ENCODE peak calls at places on chromosomes 7 and 10, in nine cellular contexts. One of them, this sample, is unnamed.

GRCh38 chr10:102400598-102401321 is 5.3 kb downstream of the NFKB2 start:
- DNase-seq in posterior cingulate gyrus: no peak
- DNase-seq in RCC 7860: no peak
- DNase-seq in HCT116: no peak
- DNase-seq in hippocampal formation: no peak
- DNase-seq in NCI-H446 treated with DMSO at 0.1 percent for 48 hours: no peak
- DNase-seq in EH: no peak
- DNase-seq in nephron progenitor cell: no peak
- DNase-seq in endothelial cell: no peak
- DNase-seq in this sample: no peak

GRCh38 chr10:88933584-88933983 is 19.0 kb downstream of the ACTA2 start:
- DNase-seq in posterior cingulate gyrus: no peak
- DNase-seq in RCC 7860: no peak
- DNase-seq in HCT116: no peak
- DNase-seq in hippocampal formation: no peak
- DNase-seq in NCI-H446 treated with DMSO at 0.1 percent for 48 hours: no peak
- DNase-seq in EH: peak
- DNase-seq in nephron progenitor cell: no peak
- DNase-seq in endothelial cell: no peak
- DNase-seq in this sample: no peak

GRCh38 chr7:136868496-136869005 is at the start of gene CHRM2:
- DNase-seq in posterior cingulate gyrus: peak
- DNase-seq in RCC 7860: no peak
- DNase-seq in HCT116: no peak
- DNase-seq in hippocampal formation: no peak
- DNase-seq in NCI-H446 treated with DMSO at 0.1 percent for 48 hours: no peak
- DNase-seq in EH: peak
- DNase-seq in nephron progenitor cell: peak
- DNase-seq in endothelial cell: peak
- DNase-seq in this sample: no peak

GRCh38 chr10:104020020-104020419 is 53.1 kb downstream of the SLK start:
- DNase-seq in posterior cingulate gyrus: no peak
- DNase-seq in RCC 7860: no peak
- DNase-seq in HCT116: no peak
- DNase-seq in hippocampal formation: no peak
- DNase-seq in NCI-H446 treated with DMSO at 0.1 percent for 48 hours: no peak
- DNase-seq in EH: peak
- DNase-seq in nephron progenitor cell: no peak
- DNase-seq in endothelial cell: no peak
- DNase-seq in this sample: no peak

GRCh38 chr10:100872034-100872791 is 40.5 kb upstream of the SLF2 start:
- DNase-seq in posterior cingulate gyrus: no peak
- DNase-seq in RCC 7860: peak
- DNase-seq in HCT116: peak
- DNase-seq in hippocampal formation: no peak
- DNase-seq in NCI-H446 treated with DMSO at 0.1 percent for 48 hours: no peak
- DNase-seq in EH: peak
- DNase-seq in nephron progenitor cell: peak
- DNase-seq in endothelial cell: peak
- DNase-seq in this sample: peak

GRCh38 chr7:105916603-105917002 is 40.2 kb upstream of the ATXN7L1 start:
- DNase-seq in posterior cingulate gyrus: no peak
- DNase-seq in RCC 7860: no peak
- DNase-seq in HCT116: no peak
- DNase-seq in hippocampal formation: no peak
- DNase-seq in NCI-H446 treated with DMSO at 0.1 percent for 48 hours: no peak
- DNase-seq in EH: peak
- DNase-seq in nephron progenitor cell: no peak
- DNase-seq in endothelial cell: no peak
- DNase-seq in this sample: no peak

GRCh38 chr10:15571570-15571969 is 148.2 kb downstream of the ITGA8 start:
- DNase-seq in posterior cingulate gyrus: no peak
- DNase-seq in RCC 7860: no peak
- DNase-seq in HCT116: no peak
- DNase-seq in hippocampal formation: no peak
- DNase-seq in NCI-H446 treated with DMSO at 0.1 percent for 48 hours: no peak
- DNase-seq in EH: peak
- DNase-seq in nephron progenitor cell: no peak
- DNase-seq in endothelial cell: no peak
- DNase-seq in this sample: no peak

GRCh38 chr7:129780257-129781127 is 169.0 kb downstream of the NRF1 start:
- DNase-seq in posterior cingulate gyrus: no peak
- DNase-seq in RCC 7860: peak
- DNase-seq in HCT116: peak
- DNase-seq in hippocampal formation: no peak
- DNase-seq in NCI-H446 treated with DMSO at 0.1 percent for 48 hours: peak
- DNase-seq in EH: no peak
- DNase-seq in nephron progenitor cell: peak
- DNase-seq in endothelial cell: no peak
- DNase-seq in this sample: peak

GRCh38 chr7:130270947-130271790 is 4.5 kb downstream of the CPA2 start:
- DNase-seq in posterior cingulate gyrus: no peak
- DNase-seq in RCC 7860: no peak
- DNase-seq in HCT116: no peak
- DNase-seq in hippocampal formation: no peak
- DNase-seq in NCI-H446 treated with DMSO at 0.1 percent for 48 hours: no peak
- DNase-seq in EH: no peak
- DNase-seq in nephron progenitor cell: no peak
- DNase-seq in endothelial cell: no peak
- DNase-seq in this sample: no peak

GRCh38 chr10:36269222-36269621 is 627.1 kb upstream of the FZD8 start:
- DNase-seq in posterior cingulate gyrus: no peak
- DNase-seq in RCC 7860: no peak
- DNase-seq in HCT116: no peak
- DNase-seq in hippocampal formation: no peak
- DNase-seq in NCI-H446 treated with DMSO at 0.1 percent for 48 hours: no peak
- DNase-seq in EH: no peak
- DNase-seq in nephron progenitor cell: no peak
- DNase-seq in endothelial cell: no peak
- DNase-seq in this sample: no peak

GRCh38 chr7:41188163-41189130 is 514.4 kb downstream of the INHBA start:
- DNase-seq in posterior cingulate gyrus: no peak
- DNase-seq in RCC 7860: peak
- DNase-seq in HCT116: no peak
- DNase-seq in hippocampal formation: no peak
- DNase-seq in NCI-H446 treated with DMSO at 0.1 percent for 48 hours: no peak
- DNase-seq in EH: peak
- DNase-seq in nephron progenitor cell: no peak
- DNase-seq in endothelial cell: no peak
- DNase-seq in this sample: no peak

GRCh38 chr10:88999629-89000028 is 9.0 kb downstream of the FAS start:
- DNase-seq in posterior cingulate gyrus: no peak
- DNase-seq in RCC 7860: no peak
- DNase-seq in HCT116: no peak
- DNase-seq in hippocampal formation: no peak
- DNase-seq in NCI-H446 treated with DMSO at 0.1 percent for 48 hours: no peak
- DNase-seq in EH: peak
- DNase-seq in nephron progenitor cell: no peak
- DNase-seq in endothelial cell: no peak
- DNase-seq in this sample: no peak

GRCh38 chr7:143494622-143495021 is 16.9 kb downstream of the TAS2R41 start:
- DNase-seq in posterior cingulate gyrus: no peak
- DNase-seq in RCC 7860: no peak
- DNase-seq in HCT116: no peak
- DNase-seq in hippocampal formation: no peak
- DNase-seq in NCI-H446 treated with DMSO at 0.1 percent for 48 hours: no peak
- DNase-seq in EH: peak
- DNase-seq in nephron progenitor cell: no peak
- DNase-seq in endothelial cell: no peak
- DNase-seq in this sample: no peak

GRCh38 chr7:101590663-101591435 is 38.2 kb downstream of the MYL10 start:
- DNase-seq in posterior cingulate gyrus: no peak
- DNase-seq in RCC 7860: no peak
- DNase-seq in HCT116: no peak
- DNase-seq in hippocampal formation: no peak
- DNase-seq in NCI-H446 treated with DMSO at 0.1 percent for 48 hours: no peak
- DNase-seq in EH: no peak
- DNase-seq in nephron progenitor cell: no peak
- DNase-seq in endothelial cell: no peak
- DNase-seq in this sample: no peak

GRCh38 chr7:101395376-101395775 is 32.7 kb downstream of the COL26A1 start:
- DNase-seq in posterior cingulate gyrus: no peak
- DNase-seq in RCC 7860: no peak
- DNase-seq in HCT116: no peak
- DNase-seq in hippocampal formation: no peak
- DNase-seq in NCI-H446 treated with DMSO at 0.1 percent for 48 hours: no peak
- DNase-seq in EH: no peak
- DNase-seq in nephron progenitor cell: no peak
- DNase-seq in endothelial cell: no peak
- DNase-seq in this sample: no peak

GRCh38 chr10:52020702-52021101 is 293.4 kb upstream of the DKK1 start:
- DNase-seq in posterior cingulate gyrus: no peak
- DNase-seq in RCC 7860: no peak
- DNase-seq in HCT116: no peak
- DNase-seq in hippocampal formation: no peak
- DNase-seq in NCI-H446 treated with DMSO at 0.1 percent for 48 hours: no peak
- DNase-seq in EH: no peak
- DNase-seq in nephron progenitor cell: no peak
- DNase-seq in endothelial cell: no peak
- DNase-seq in this sample: no peak

GRCh38 chr10:60175418-60175817 is 214.3 kb downstream of the ANK3 start:
- DNase-seq in posterior cingulate gyrus: no peak
- DNase-seq in RCC 7860: no peak
- DNase-seq in HCT116: no peak
- DNase-seq in hippocampal formation: no peak
- DNase-seq in NCI-H446 treated with DMSO at 0.1 percent for 48 hours: no peak
- DNase-seq in EH: peak
- DNase-seq in nephron progenitor cell: no peak
- DNase-seq in endothelial cell: peak
- DNase-seq in this sample: no peak

GRCh38 chr10:48470115-48470892 is 134.6 kb downstream of the ARHGAP22 start:
- DNase-seq in posterior cingulate gyrus: no peak
- DNase-seq in RCC 7860: no peak
- DNase-seq in HCT116: no peak
- DNase-seq in hippocampal formation: no peak
- DNase-seq in NCI-H446 treated with DMSO at 0.1 percent for 48 hours: no peak
- DNase-seq in EH: peak
- DNase-seq in nephron progenitor cell: peak
- DNase-seq in endothelial cell: no peak
- DNase-seq in this sample: no peak

GRCh38 chr7:27745064-27745583 is 5.2 kb downstream of the TAX1BP1 start:
- DNase-seq in posterior cingulate gyrus: no peak
- DNase-seq in RCC 7860: peak
- DNase-seq in HCT116: peak
- DNase-seq in hippocampal formation: no peak
- DNase-seq in NCI-H446 treated with DMSO at 0.1 percent for 48 hours: peak
- DNase-seq in EH: peak
- DNase-seq in nephron progenitor cell: peak
- DNase-seq in endothelial cell: peak
- DNase-seq in this sample: peak

GRCh38 chr10:117541405-117541908 is 1.1 kb upstream of the EMX2 start:
- DNase-seq in posterior cingulate gyrus: no peak
- DNase-seq in RCC 7860: no peak
- DNase-seq in HCT116: no peak
- DNase-seq in hippocampal formation: no peak
- DNase-seq in NCI-H446 treated with DMSO at 0.1 percent for 48 hours: peak
- DNase-seq in EH: no peak
- DNase-seq in nephron progenitor cell: peak
- DNase-seq in endothelial cell: peak
- DNase-seq in this sample: no peak

GRCh38 chr7:39313958-39314357 is 252.2 kb upstream of the YAE1 start:
- DNase-seq in posterior cingulate gyrus: no peak
- DNase-seq in RCC 7860: no peak
- DNase-seq in HCT116: no peak
- DNase-seq in hippocampal formation: no peak
- DNase-seq in NCI-H446 treated with DMSO at 0.1 percent for 48 hours: no peak
- DNase-seq in EH: no peak
- DNase-seq in nephron progenitor cell: peak
- DNase-seq in endothelial cell: no peak
- DNase-seq in this sample: no peak

GRCh38 chr10:76311752-76312699 is 880.6 kb downstream of the LRMDA start:
- DNase-seq in posterior cingulate gyrus: no peak
- DNase-seq in RCC 7860: peak
- DNase-seq in HCT116: peak
- DNase-seq in hippocampal formation: no peak
- DNase-seq in NCI-H446 treated with DMSO at 0.1 percent for 48 hours: no peak
- DNase-seq in EH: peak
- DNase-seq in nephron progenitor cell: peak
- DNase-seq in endothelial cell: peak
- DNase-seq in this sample: peak

GRCh38 chr7:40579401-40579800 is 444.6 kb downstream of the SUGCT start:
- DNase-seq in posterior cingulate gyrus: no peak
- DNase-seq in RCC 7860: no peak
- DNase-seq in HCT116: no peak
- DNase-seq in hippocampal formation: no peak
- DNase-seq in NCI-H446 treated with DMSO at 0.1 percent for 48 hours: no peak
- DNase-seq in EH: peak
- DNase-seq in nephron progenitor cell: no peak
- DNase-seq in endothelial cell: no peak
- DNase-seq in this sample: no peak

GRCh38 chr7:130650616-130651015 is 17.9 kb downstream of the COPG2 start:
- DNase-seq in posterior cingulate gyrus: no peak
- DNase-seq in RCC 7860: no peak
- DNase-seq in HCT116: no peak
- DNase-seq in hippocampal formation: no peak
- DNase-seq in NCI-H446 treated with DMSO at 0.1 percent for 48 hours: peak
- DNase-seq in EH: peak
- DNase-seq in nephron progenitor cell: no peak
- DNase-seq in endothelial cell: no peak
- DNase-seq in this sample: no peak

GRCh38 chr7:12715372-12716133 is 28.1 kb downstream of the ARL4A start:
- DNase-seq in posterior cingulate gyrus: no peak
- DNase-seq in RCC 7860: peak
- DNase-seq in HCT116: peak
- DNase-seq in hippocampal formation: peak
- DNase-seq in NCI-H446 treated with DMSO at 0.1 percent for 48 hours: no peak
- DNase-seq in EH: peak
- DNase-seq in nephron progenitor cell: peak
- DNase-seq in endothelial cell: peak
- DNase-seq in this sample: peak

GRCh38 chr10:91220954-91221696 is 662 bp downstream of the PCGF5 start:
- DNase-seq in posterior cingulate gyrus: peak
- DNase-seq in RCC 7860: no peak
- DNase-seq in HCT116: no peak
- DNase-seq in hippocampal formation: no peak
- DNase-seq in NCI-H446 treated with DMSO at 0.1 percent for 48 hours: no peak
- DNase-seq in EH: peak
- DNase-seq in nephron progenitor cell: no peak
- DNase-seq in endothelial cell: peak
- DNase-seq in this sample: peak

GRCh38 chr10:100890696-100891271 is 22.0 kb upstream of the SLF2 start:
- DNase-seq in posterior cingulate gyrus: no peak
- DNase-seq in RCC 7860: peak
- DNase-seq in HCT116: peak
- DNase-seq in hippocampal formation: no peak
- DNase-seq in NCI-H446 treated with DMSO at 0.1 percent for 48 hours: no peak
- DNase-seq in EH: peak
- DNase-seq in nephron progenitor cell: no peak
- DNase-seq in endothelial cell: no peak
- DNase-seq in this sample: peak

GRCh38 chr10:21572578-21572977 is 38.5 kb downstream of the MLLT10 start:
- DNase-seq in posterior cingulate gyrus: no peak
- DNase-seq in RCC 7860: no peak
- DNase-seq in HCT116: no peak
- DNase-seq in hippocampal formation: no peak
- DNase-seq in NCI-H446 treated with DMSO at 0.1 percent for 48 hours: no peak
- DNase-seq in EH: peak
- DNase-seq in nephron progenitor cell: no peak
- DNase-seq in endothelial cell: no peak
- DNase-seq in this sample: no peak

GRCh38 chr7:922334-923107 is 32.0 kb downstream of the ADAP1 start:
- DNase-seq in posterior cingulate gyrus: peak
- DNase-seq in RCC 7860: no peak
- DNase-seq in HCT116: no peak
- DNase-seq in hippocampal formation: no peak
- DNase-seq in NCI-H446 treated with DMSO at 0.1 percent for 48 hours: no peak
- DNase-seq in EH: no peak
- DNase-seq in nephron progenitor cell: no peak
- DNase-seq in endothelial cell: no peak
- DNase-seq in this sample: no peak

GRCh38 chr10:71631007-71631859 is 88.3 kb downstream of the C10orf105 start:
- DNase-seq in posterior cingulate gyrus: no peak
- DNase-seq in RCC 7860: no peak
- DNase-seq in HCT116: no peak
- DNase-seq in hippocampal formation: no peak
- DNase-seq in NCI-H446 treated with DMSO at 0.1 percent for 48 hours: no peak
- DNase-seq in EH: no peak
- DNase-seq in nephron progenitor cell: no peak
- DNase-seq in endothelial cell: no peak
- DNase-seq in this sample: no peak

GRCh38 chr7:27901028-27901760 is 161.2 kb downstream of the TAX1BP1 start:
- DNase-seq in posterior cingulate gyrus: no peak
- DNase-seq in RCC 7860: peak
- DNase-seq in HCT116: no peak
- DNase-seq in hippocampal formation: no peak
- DNase-seq in NCI-H446 treated with DMSO at 0.1 percent for 48 hours: no peak
- DNase-seq in EH: no peak
- DNase-seq in nephron progenitor cell: no peak
- DNase-seq in endothelial cell: no peak
- DNase-seq in this sample: peak